ENCODE peak calls at places on chromosome 4, in six cellular contexts. One of them, this sample, is unnamed.

GRCh38 chr4:23882976-23883531 is 6.8 kb downstream of the PPARGC1A start:
- DNase-seq in endothelial cell of umbilical vein: no peak
- DNase-seq in effector CD4-positive, alpha-beta T cell: no peak
- DNase-seq in activated CD4-positive, alpha-beta T cell treated with anti-CD3 and anti-CD28 coated beads, Interleukin-2, amount 50 U/mL, for 1 hour: no peak
- DNase-seq in activated T-cell treated with anti-CD3 and anti-CD28 coated beads, Interleukin-2, amount 50 U/mL, for 72 hours: no peak
- DNase-seq in hippocampal formation: no peak
- DNase-seq in this sample: peak; percentile 1

GRCh38 chr4:67746797-67747495 is 7.2 kb downstream of the GNRHR start:
- DNase-seq in hippocampal formation: no peak
- DNase-seq in effector CD4-positive, alpha-beta T cell: no peak
- DNase-seq in endothelial cell of umbilical vein: peak; percentile 52
- DNase-seq in activated CD4-positive, alpha-beta T cell treated with anti-CD3 and anti-CD28 coated beads, Interleukin-2, amount 50 U/mL, for 1 hour: no peak
- DNase-seq in activated T-cell treated with anti-CD3 and anti-CD28 coated beads, Interleukin-2, amount 50 U/mL, for 72 hours: no peak
- DNase-seq in this sample: peak; percentile 63

GRCh38 chr4:98577956-98578355 is 80.5 kb downstream of the TSPAN5 start:
- DNase-seq in endothelial cell of umbilical vein: no peak
- DNase-seq in activated T-cell treated with anti-CD3 and anti-CD28 coated beads, Interleukin-2, amount 50 U/mL, for 72 hours: no peak
- DNase-seq in hippocampal formation: no peak
- DNase-seq in activated CD4-positive, alpha-beta T cell treated with anti-CD3 and anti-CD28 coated beads, Interleukin-2, amount 50 U/mL, for 1 hour: no peak
- DNase-seq in effector CD4-positive, alpha-beta T cell: no peak
- DNase-seq in this sample: no peak

GRCh38 chr4:113849771-113850170 is 88.2 kb upstream of the CAMK2D start:
- DNase-seq in activated T-cell treated with anti-CD3 and anti-CD28 coated beads, Interleukin-2, amount 50 U/mL, for 72 hours: no peak
- DNase-seq in activated CD4-positive, alpha-beta T cell treated with anti-CD3 and anti-CD28 coated beads, Interleukin-2, amount 50 U/mL, for 1 hour: no peak
- DNase-seq in endothelial cell of umbilical vein: peak; percentile 28
- DNase-seq in hippocampal formation: peak; percentile 5
- DNase-seq in effector CD4-positive, alpha-beta T cell: no peak
- DNase-seq in this sample: no peak

GRCh38 chr4:16496501-16496900 is 270.2 kb upstream of the TAPT1 start:
- DNase-seq in activated CD4-positive, alpha-beta T cell treated with anti-CD3 and anti-CD28 coated beads, Interleukin-2, amount 50 U/mL, for 1 hour: no peak
- DNase-seq in effector CD4-positive, alpha-beta T cell: no peak
- DNase-seq in hippocampal formation: no peak
- DNase-seq in activated T-cell treated with anti-CD3 and anti-CD28 coated beads, Interleukin-2, amount 50 U/mL, for 72 hours: no peak
- DNase-seq in endothelial cell of umbilical vein: peak; percentile 54
- DNase-seq in this sample: peak; percentile 59

GRCh38 chr4:6961496-6962210 is 52.0 kb downstream of the TBC1D14 start:
- DNase-seq in hippocampal formation: no peak
- DNase-seq in activated T-cell treated with anti-CD3 and anti-CD28 coated beads, Interleukin-2, amount 50 U/mL, for 72 hours: no peak
- DNase-seq in activated CD4-positive, alpha-beta T cell treated with anti-CD3 and anti-CD28 coated beads, Interleukin-2, amount 50 U/mL, for 1 hour: no peak
- DNase-seq in endothelial cell of umbilical vein: no peak
- DNase-seq in effector CD4-positive, alpha-beta T cell: no peak
- DNase-seq in this sample: no peak

GRCh38 chr4:161188578-161188977 is 975.2 kb downstream of the FSTL5 start:
- DNase-seq in activated T-cell treated with anti-CD3 and anti-CD28 coated beads, Interleukin-2, amount 50 U/mL, for 72 hours: no peak
- DNase-seq in endothelial cell of umbilical vein: no peak
- DNase-seq in activated CD4-positive, alpha-beta T cell treated with anti-CD3 and anti-CD28 coated beads, Interleukin-2, amount 50 U/mL, for 1 hour: no peak
- DNase-seq in hippocampal formation: no peak
- DNase-seq in effector CD4-positive, alpha-beta T cell: no peak
- DNase-seq in this sample: no peak

GRCh38 chr4:172202480-172203076 is 389.4 kb downstream of the GALNTL6 start:
- DNase-seq in activated T-cell treated with anti-CD3 and anti-CD28 coated beads, Interleukin-2, amount 50 U/mL, for 72 hours: no peak
- DNase-seq in effector CD4-positive, alpha-beta T cell: no peak
- DNase-seq in endothelial cell of umbilical vein: peak; percentile 17
- DNase-seq in hippocampal formation: no peak
- DNase-seq in activated CD4-positive, alpha-beta T cell treated with anti-CD3 and anti-CD28 coated beads, Interleukin-2, amount 50 U/mL, for 1 hour: no peak
- DNase-seq in this sample: peak; percentile 13

GRCh38 chr4:176266026-176266425 is 3.0 kb downstream of the ASB5 start:
- DNase-seq in hippocampal formation: no peak
- DNase-seq in endothelial cell of umbilical vein: no peak
- DNase-seq in activated T-cell treated with anti-CD3 and anti-CD28 coated beads, Interleukin-2, amount 50 U/mL, for 72 hours: no peak
- DNase-seq in effector CD4-positive, alpha-beta T cell: no peak
- DNase-seq in activated CD4-positive, alpha-beta T cell treated with anti-CD3 and anti-CD28 coated beads, Interleukin-2, amount 50 U/mL, for 1 hour: no peak
- DNase-seq in this sample: no peak

GRCh38 chr4:102647117-102647516 is 113.7 kb downstream of the MANBA start:
- DNase-seq in activated T-cell treated with anti-CD3 and anti-CD28 coated beads, Interleukin-2, amount 50 U/mL, for 72 hours: no peak
- DNase-seq in endothelial cell of umbilical vein: no peak
- DNase-seq in activated CD4-positive, alpha-beta T cell treated with anti-CD3 and anti-CD28 coated beads, Interleukin-2, amount 50 U/mL, for 1 hour: no peak
- DNase-seq in hippocampal formation: no peak
- DNase-seq in effector CD4-positive, alpha-beta T cell: no peak
- DNase-seq in this sample: no peak

GRCh38 chr4:65193985-65194384 is 476.3 kb downstream of the EPHA5 start:
- DNase-seq in hippocampal formation: no peak
- DNase-seq in effector CD4-positive, alpha-beta T cell: no peak
- DNase-seq in activated CD4-positive, alpha-beta T cell treated with anti-CD3 and anti-CD28 coated beads, Interleukin-2, amount 50 U/mL, for 1 hour: no peak
- DNase-seq in activated T-cell treated with anti-CD3 and anti-CD28 coated beads, Interleukin-2, amount 50 U/mL, for 72 hours: no peak
- DNase-seq in endothelial cell of umbilical vein: no peak
- DNase-seq in this sample: no peak

GRCh38 chr4:139553751-139554670 is 2.0 kb downstream of the SETD7 start:
- DNase-seq in activated T-cell treated with anti-CD3 and anti-CD28 coated beads, Interleukin-2, amount 50 U/mL, for 72 hours: no peak
- DNase-seq in endothelial cell of umbilical vein: peak; percentile 11
- DNase-seq in activated CD4-positive, alpha-beta T cell treated with anti-CD3 and anti-CD28 coated beads, Interleukin-2, amount 50 U/mL, for 1 hour: no peak
- DNase-seq in effector CD4-positive, alpha-beta T cell: no peak
- DNase-seq in hippocampal formation: no peak
- DNase-seq in this sample: no peak

GRCh38 chr4:152680988-152681731 is 1.4 kb upstream of the TMEM154 start:
- DNase-seq in activated CD4-positive, alpha-beta T cell treated with anti-CD3 and anti-CD28 coated beads, Interleukin-2, amount 50 U/mL, for 1 hour: no peak
- DNase-seq in activated T-cell treated with anti-CD3 and anti-CD28 coated beads, Interleukin-2, amount 50 U/mL, for 72 hours: no peak
- DNase-seq in endothelial cell of umbilical vein: peak; percentile 82
- DNase-seq in hippocampal formation: no peak
- DNase-seq in effector CD4-positive, alpha-beta T cell: no peak
- DNase-seq in this sample: peak; percentile 96

GRCh38 chr4:7364979-7365378 is 69.8 kb downstream of the PSAPL1 start:
- DNase-seq in effector CD4-positive, alpha-beta T cell: no peak
- DNase-seq in hippocampal formation: no peak
- DNase-seq in activated CD4-positive, alpha-beta T cell treated with anti-CD3 and anti-CD28 coated beads, Interleukin-2, amount 50 U/mL, for 1 hour: no peak
- DNase-seq in endothelial cell of umbilical vein: no peak
- DNase-seq in activated T-cell treated with anti-CD3 and anti-CD28 coated beads, Interleukin-2, amount 50 U/mL, for 72 hours: no peak
- DNase-seq in this sample: no peak

GRCh38 chr4:15482842-15483241 is 13.2 kb downstream of the CC2D2A start:
- DNase-seq in effector CD4-positive, alpha-beta T cell: no peak
- DNase-seq in endothelial cell of umbilical vein: no peak
- DNase-seq in activated CD4-positive, alpha-beta T cell treated with anti-CD3 and anti-CD28 coated beads, Interleukin-2, amount 50 U/mL, for 1 hour: no peak
- DNase-seq in hippocampal formation: no peak
- DNase-seq in activated T-cell treated with anti-CD3 and anti-CD28 coated beads, Interleukin-2, amount 50 U/mL, for 72 hours: no peak
- DNase-seq in this sample: no peak

GRCh38 chr4:93835929-93836328 is 7.4 kb downstream of the ATOH1 start:
- DNase-seq in activated T-cell treated with anti-CD3 and anti-CD28 coated beads, Interleukin-2, amount 50 U/mL, for 72 hours: no peak
- DNase-seq in activated CD4-positive, alpha-beta T cell treated with anti-CD3 and anti-CD28 coated beads, Interleukin-2, amount 50 U/mL, for 1 hour: no peak
- DNase-seq in hippocampal formation: no peak
- DNase-seq in endothelial cell of umbilical vein: no peak
- DNase-seq in effector CD4-positive, alpha-beta T cell: no peak
- DNase-seq in this sample: no peak

GRCh38 chr4:3802571-3803474 is 36.6 kb downstream of the ADRA2C start:
- DNase-seq in activated CD4-positive, alpha-beta T cell treated with anti-CD3 and anti-CD28 coated beads, Interleukin-2, amount 50 U/mL, for 1 hour: no peak
- DNase-seq in activated T-cell treated with anti-CD3 and anti-CD28 coated beads, Interleukin-2, amount 50 U/mL, for 72 hours: no peak
- DNase-seq in effector CD4-positive, alpha-beta T cell: no peak
- DNase-seq in hippocampal formation: no peak
- DNase-seq in endothelial cell of umbilical vein: no peak
- DNase-seq in this sample: no peak

GRCh38 chr4:6943870-6944195 is 34.2 kb downstream of the TBC1D14 start:
- DNase-seq in activated CD4-positive, alpha-beta T cell treated with anti-CD3 and anti-CD28 coated beads, Interleukin-2, amount 50 U/mL, for 1 hour: no peak
- DNase-seq in activated T-cell treated with anti-CD3 and anti-CD28 coated beads, Interleukin-2, amount 50 U/mL, for 72 hours: no peak
- DNase-seq in effector CD4-positive, alpha-beta T cell: no peak
- DNase-seq in endothelial cell of umbilical vein: no peak
- DNase-seq in hippocampal formation: no peak
- DNase-seq in this sample: no peak

GRCh38 chr4:39514888-39515401 is 12.3 kb downstream of the UGDH start:
- DNase-seq in endothelial cell of umbilical vein: no peak
- DNase-seq in activated CD4-positive, alpha-beta T cell treated with anti-CD3 and anti-CD28 coated beads, Interleukin-2, amount 50 U/mL, for 1 hour: no peak
- DNase-seq in activated T-cell treated with anti-CD3 and anti-CD28 coated beads, Interleukin-2, amount 50 U/mL, for 72 hours: no peak
- DNase-seq in hippocampal formation: no peak
- DNase-seq in effector CD4-positive, alpha-beta T cell: no peak
- DNase-seq in this sample: no peak

GRCh38 chr4:125254111-125254510 is 60.6 kb upstream of the FAT4 start:
- DNase-seq in activated T-cell treated with anti-CD3 and anti-CD28 coated beads, Interleukin-2, amount 50 U/mL, for 72 hours: no peak
- DNase-seq in hippocampal formation: no peak
- DNase-seq in effector CD4-positive, alpha-beta T cell: no peak
- DNase-seq in endothelial cell of umbilical vein: no peak
- DNase-seq in activated CD4-positive, alpha-beta T cell treated with anti-CD3 and anti-CD28 coated beads, Interleukin-2, amount 50 U/mL, for 1 hour: no peak
- DNase-seq in this sample: no peak

GRCh38 chr4:159269143-159269542 is 166.3 kb downstream of the RAPGEF2 start:
- DNase-seq in endothelial cell of umbilical vein: no peak
- DNase-seq in hippocampal formation: peak; percentile 37
- DNase-seq in activated CD4-positive, alpha-beta T cell treated with anti-CD3 and anti-CD28 coated beads, Interleukin-2, amount 50 U/mL, for 1 hour: no peak
- DNase-seq in effector CD4-positive, alpha-beta T cell: no peak
- DNase-seq in activated T-cell treated with anti-CD3 and anti-CD28 coated beads, Interleukin-2, amount 50 U/mL, for 72 hours: no peak
- DNase-seq in this sample: no peak

GRCh38 chr4:170721812-170722373 is 632.1 kb upstream of the AADAT start:
- DNase-seq in activated CD4-positive, alpha-beta T cell treated with anti-CD3 and anti-CD28 coated beads, Interleukin-2, amount 50 U/mL, for 1 hour: no peak
- DNase-seq in hippocampal formation: no peak
- DNase-seq in endothelial cell of umbilical vein: no peak
- DNase-seq in activated T-cell treated with anti-CD3 and anti-CD28 coated beads, Interleukin-2, amount 50 U/mL, for 72 hours: no peak
- DNase-seq in effector CD4-positive, alpha-beta T cell: no peak
- DNase-seq in this sample: no peak

GRCh38 chr4:2811830-2812599 is 19.1 kb downstream of the SH3BP2 start:
- DNase-seq in activated CD4-positive, alpha-beta T cell treated with anti-CD3 and anti-CD28 coated beads, Interleukin-2, amount 50 U/mL, for 1 hour: peak; percentile 39
- DNase-seq in effector CD4-positive, alpha-beta T cell: peak; percentile 45
- DNase-seq in hippocampal formation: peak; percentile 34
- DNase-seq in endothelial cell of umbilical vein: peak; percentile 63
- DNase-seq in activated T-cell treated with anti-CD3 and anti-CD28 coated beads, Interleukin-2, amount 50 U/mL, for 72 hours: peak; percentile 77
- DNase-seq in this sample: peak; percentile 91

GRCh38 chr4:602559-602942 is 22.8 kb upstream of the PDE6B start:
- DNase-seq in hippocampal formation: peak; percentile 55
- DNase-seq in activated T-cell treated with anti-CD3 and anti-CD28 coated beads, Interleukin-2, amount 50 U/mL, for 72 hours: peak; percentile 82
- DNase-seq in activated CD4-positive, alpha-beta T cell treated with anti-CD3 and anti-CD28 coated beads, Interleukin-2, amount 50 U/mL, for 1 hour: peak; percentile 43
- DNase-seq in endothelial cell of umbilical vein: no peak
- DNase-seq in effector CD4-positive, alpha-beta T cell: no peak
- DNase-seq in this sample: no peak

GRCh38 chr4:17168571-17168970 is 270.1 kb upstream of the LDB2 start:
- DNase-seq in endothelial cell of umbilical vein: peak; percentile 84
- DNase-seq in hippocampal formation: no peak
- DNase-seq in activated CD4-positive, alpha-beta T cell treated with anti-CD3 and anti-CD28 coated beads, Interleukin-2, amount 50 U/mL, for 1 hour: no peak
- DNase-seq in effector CD4-positive, alpha-beta T cell: no peak
- DNase-seq in activated T-cell treated with anti-CD3 and anti-CD28 coated beads, Interleukin-2, amount 50 U/mL, for 72 hours: no peak
- DNase-seq in this sample: peak; percentile 84

GRCh38 chr4:1085404-1085799 is 28.0 kb downstream of the RNF212 start:
- DNase-seq in effector CD4-positive, alpha-beta T cell: no peak
- DNase-seq in activated CD4-positive, alpha-beta T cell treated with anti-CD3 and anti-CD28 coated beads, Interleukin-2, amount 50 U/mL, for 1 hour: no peak
- DNase-seq in hippocampal formation: no peak
- DNase-seq in activated T-cell treated with anti-CD3 and anti-CD28 coated beads, Interleukin-2, amount 50 U/mL, for 72 hours: no peak
- DNase-seq in endothelial cell of umbilical vein: no peak
- DNase-seq in this sample: no peak

GRCh38 chr4:116913451-116913850 is 171.9 kb downstream of the TRAM1L1 start:
- DNase-seq in hippocampal formation: no peak
- DNase-seq in endothelial cell of umbilical vein: no peak
- DNase-seq in effector CD4-positive, alpha-beta T cell: no peak
- DNase-seq in activated T-cell treated with anti-CD3 and anti-CD28 coated beads, Interleukin-2, amount 50 U/mL, for 72 hours: no peak
- DNase-seq in activated CD4-positive, alpha-beta T cell treated with anti-CD3 and anti-CD28 coated beads, Interleukin-2, amount 50 U/mL, for 1 hour: no peak
- DNase-seq in this sample: no peak

GRCh38 chr4:145797278-145797677 is 117.3 kb downstream of the C4orf51 start:
- DNase-seq in activated CD4-positive, alpha-beta T cell treated with anti-CD3 and anti-CD28 coated beads, Interleukin-2, amount 50 U/mL, for 1 hour: no peak
- DNase-seq in endothelial cell of umbilical vein: no peak
- DNase-seq in hippocampal formation: no peak
- DNase-seq in activated T-cell treated with anti-CD3 and anti-CD28 coated beads, Interleukin-2, amount 50 U/mL, for 72 hours: no peak
- DNase-seq in effector CD4-positive, alpha-beta T cell: no peak
- DNase-seq in this sample: no peak

GRCh38 chr4:112765317-112765989 is 128.5 kb downstream of the LARP7 start:
- DNase-seq in hippocampal formation: no peak
- DNase-seq in effector CD4-positive, alpha-beta T cell: no peak
- DNase-seq in activated T-cell treated with anti-CD3 and anti-CD28 coated beads, Interleukin-2, amount 50 U/mL, for 72 hours: no peak
- DNase-seq in activated CD4-positive, alpha-beta T cell treated with anti-CD3 and anti-CD28 coated beads, Interleukin-2, amount 50 U/mL, for 1 hour: no peak
- DNase-seq in endothelial cell of umbilical vein: peak; percentile 31
- DNase-seq in this sample: peak; percentile 44

GRCh38 chr4:88211473-88212252 is 53.2 kb upstream of the ABCG2 start:
- DNase-seq in activated CD4-positive, alpha-beta T cell treated with anti-CD3 and anti-CD28 coated beads, Interleukin-2, amount 50 U/mL, for 1 hour: peak; percentile 24
- DNase-seq in activated T-cell treated with anti-CD3 and anti-CD28 coated beads, Interleukin-2, amount 50 U/mL, for 72 hours: peak; percentile 41
- DNase-seq in endothelial cell of umbilical vein: peak; percentile 69
- DNase-seq in hippocampal formation: peak; percentile 4
- DNase-seq in effector CD4-positive, alpha-beta T cell: peak; percentile 49
- DNase-seq in this sample: peak; percentile 60

GRCh38 chr4:174461438-174462106 is 60.7 kb downstream of the HPGD start:
- DNase-seq in effector CD4-positive, alpha-beta T cell: no peak
- DNase-seq in hippocampal formation: no peak
- DNase-seq in endothelial cell of umbilical vein: no peak
- DNase-seq in activated T-cell treated with anti-CD3 and anti-CD28 coated beads, Interleukin-2, amount 50 U/mL, for 72 hours: no peak
- DNase-seq in activated CD4-positive, alpha-beta T cell treated with anti-CD3 and anti-CD28 coated beads, Interleukin-2, amount 50 U/mL, for 1 hour: no peak
- DNase-seq in this sample: no peak

GRCh38 chr4:41873380-41874295 is 61.6 kb upstream of the TMEM33 start:
- DNase-seq in activated CD4-positive, alpha-beta T cell treated with anti-CD3 and anti-CD28 coated beads, Interleukin-2, amount 50 U/mL, for 1 hour: no peak
- DNase-seq in activated T-cell treated with anti-CD3 and anti-CD28 coated beads, Interleukin-2, amount 50 U/mL, for 72 hours: no peak
- DNase-seq in hippocampal formation: no peak
- DNase-seq in endothelial cell of umbilical vein: no peak
- DNase-seq in effector CD4-positive, alpha-beta T cell: no peak
- DNase-seq in this sample: no peak

GRCh38 chr4:16031554-16032381 is 52.1 kb downstream of the PROM1 start:
- DNase-seq in activated CD4-positive, alpha-beta T cell treated with anti-CD3 and anti-CD28 coated beads, Interleukin-2, amount 50 U/mL, for 1 hour: no peak
- DNase-seq in effector CD4-positive, alpha-beta T cell: no peak
- DNase-seq in activated T-cell treated with anti-CD3 and anti-CD28 coated beads, Interleukin-2, amount 50 U/mL, for 72 hours: no peak
- DNase-seq in endothelial cell of umbilical vein: peak; percentile 59
- DNase-seq in hippocampal formation: no peak
- DNase-seq in this sample: no peak

GRCh38 chr4:110869114-110869513 is 246.2 kb upstream of the PITX2 start:
- DNase-seq in activated T-cell treated with anti-CD3 and anti-CD28 coated beads, Interleukin-2, amount 50 U/mL, for 72 hours: no peak
- DNase-seq in activated CD4-positive, alpha-beta T cell treated with anti-CD3 and anti-CD28 coated beads, Interleukin-2, amount 50 U/mL, for 1 hour: no peak
- DNase-seq in endothelial cell of umbilical vein: no peak
- DNase-seq in hippocampal formation: no peak
- DNase-seq in effector CD4-positive, alpha-beta T cell: no peak
- DNase-seq in this sample: peak; percentile 38

GRCh38 chr4:8200302-8200975 is 1.3 kb downstream of the SH3TC1 start:
- DNase-seq in activated CD4-positive, alpha-beta T cell treated with anti-CD3 and anti-CD28 coated beads, Interleukin-2, amount 50 U/mL, for 1 hour: peak; percentile 56
- DNase-seq in effector CD4-positive, alpha-beta T cell: peak; percentile 21
- DNase-seq in endothelial cell of umbilical vein: peak; percentile 62
- DNase-seq in activated T-cell treated with anti-CD3 and anti-CD28 coated beads, Interleukin-2, amount 50 U/mL, for 72 hours: peak; percentile 21
- DNase-seq in hippocampal formation: no peak
- DNase-seq in this sample: no peak

GRCh38 chr4:86558258-86558657 is 35.9 kb upstream of the PTPN13 start:
- DNase-seq in activated CD4-positive, alpha-beta T cell treated with anti-CD3 and anti-CD28 coated beads, Interleukin-2, amount 50 U/mL, for 1 hour: no peak
- DNase-seq in hippocampal formation: no peak
- DNase-seq in effector CD4-positive, alpha-beta T cell: no peak
- DNase-seq in endothelial cell of umbilical vein: no peak
- DNase-seq in activated T-cell treated with anti-CD3 and anti-CD28 coated beads, Interleukin-2, amount 50 U/mL, for 72 hours: no peak
- DNase-seq in this sample: no peak

GRCh38 chr4:70902577-70903281 is 560 bp downstream of the MOB1B start:
- DNase-seq in activated CD4-positive, alpha-beta T cell treated with anti-CD3 and anti-CD28 coated beads, Interleukin-2, amount 50 U/mL, for 1 hour: peak; percentile 18
- DNase-seq in endothelial cell of umbilical vein: peak; percentile 54
- DNase-seq in activated T-cell treated with anti-CD3 and anti-CD28 coated beads, Interleukin-2, amount 50 U/mL, for 72 hours: no peak
- DNase-seq in effector CD4-positive, alpha-beta T cell: no peak
- DNase-seq in hippocampal formation: no peak
- DNase-seq in this sample: peak; percentile 17

GRCh38 chr4:169369634-169370033 is 98.9 kb upstream of the SH3RF1 start:
- DNase-seq in hippocampal formation: no peak
- DNase-seq in activated T-cell treated with anti-CD3 and anti-CD28 coated beads, Interleukin-2, amount 50 U/mL, for 72 hours: no peak
- DNase-seq in activated CD4-positive, alpha-beta T cell treated with anti-CD3 and anti-CD28 coated beads, Interleukin-2, amount 50 U/mL, for 1 hour: no peak
- DNase-seq in endothelial cell of umbilical vein: no peak
- DNase-seq in effector CD4-positive, alpha-beta T cell: no peak
- DNase-seq in this sample: no peak